ENCODE peak calls at places on chromosomes 3 and 15, in four cellular contexts. R is SK-N-SH, O is stomach, Z is cardiac muscle cell. U is an unnamed sample.

GRCh38 chr3:60737633-60738399 is 513.4 kb downstream of the FHIT start:
- DNase-seq in R (no peak), O (no peak), Z (no peak), U (no peak)

GRCh38 chr3:183324083-183324482 is 71.0 kb downstream of the B3GNT5 start:
- DNase-seq in R (no peak), O (no peak), Z (peak; percentile 38), U (no peak)

GRCh38 chr3:114380233-114380645 is 86.4 kb downstream of the TIGIT start:
- DNase-seq in R (no peak), O (peak; percentile 29), Z (peak; percentile 94), U (no peak)

GRCh38 chr3:70963412-70963811 is 620.1 kb downstream of the FOXP1 start:
- DNase-seq in R (no peak), O (no peak), Z (no peak), U (no peak)

GRCh38 chr15:90322531-90322930 is 29.6 kb upstream of the ZNF774 start:
- DNase-seq in R (no peak), O (no peak), Z (no peak), U (no peak)

GRCh38 chr3:33687406-33688010 is 30.5 kb downstream of the CLASP2 start:
- DNase-seq in R (peak; percentile 20), O (no peak), Z (peak; percentile 41), U (no peak)

GRCh38 chr3:86814918-86815655 is 175.9 kb downstream of the VGLL3 start:
- DNase-seq in R (no peak), O (no peak), Z (peak; percentile 23), U (no peak)

GRCh38 chr3:106379251-106379750 is 510.5 kb upstream of the CBLB start:
- DNase-seq in R (no peak), O (no peak), Z (no peak), U (no peak)

GRCh38 chr3:156160653-156161052 is 40.3 kb downstream of the KCNAB1 start:
- DNase-seq in R (no peak), O (no peak), Z (no peak), U (no peak)

GRCh38 chr15:78149805-78150751 is 916 bp downstream of the IDH3A start:
- DNase-seq in R (no peak), O (no peak), Z (peak; percentile 18), U (no peak)

GRCh38 chr15:40436116-40436891 is 4.4 kb upstream of the BAHD1 start:
- DNase-seq in R (peak; percentile 82), O (no peak), Z (no peak), U (no peak)
- H3K27ac ChIP-seq in R (peak overlapping the region; percentile 28), O (peak overlapping the region; percentile 54), Z (no peak overlapping the region), U (no peak overlapping the region)

GRCh38 chr15:80286055-80286454 is 34.0 kb upstream of the CTXND1 start:
- DNase-seq in R (no peak), O (no peak), Z (no peak), U (no peak)

GRCh38 chr15:80288131-80288530 is 36.1 kb upstream of the CTXND1 start:
- DNase-seq in R (no peak), O (no peak), Z (no peak), U (no peak)

GRCh38 chr15:80289558-80290277 is 37.7 kb upstream of the CTXND1 start:
- DNase-seq in R (no peak), O (no peak), Z (no peak), U (no peak)

DNA sequence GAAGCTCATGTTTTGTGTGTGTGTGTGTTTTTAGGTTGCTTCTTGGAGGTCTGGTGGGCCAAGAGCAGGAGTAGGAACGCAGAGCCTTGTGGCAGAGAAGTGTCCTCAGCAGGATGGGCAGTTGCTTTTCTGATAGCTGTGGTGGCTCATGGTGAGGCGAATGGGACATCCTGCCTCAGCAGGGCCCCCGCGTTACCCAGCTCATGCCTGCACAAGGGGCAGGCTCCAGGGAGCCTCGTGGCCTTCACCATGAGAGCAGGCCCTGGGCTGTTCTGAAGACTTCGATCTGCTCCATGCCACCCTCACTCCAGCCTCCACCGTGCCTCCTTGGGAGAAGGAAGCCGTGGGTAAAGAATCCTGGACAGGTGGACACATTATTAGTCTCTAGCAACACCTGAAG is 33.4 kb upstream of the CTXND1 start:
- DNase-seq in R (no peak), O (no peak), Z (no peak), U (no peak)
- H3K4me3 ChIP-seq in R (no peak overlapping the region), O (no peak overlapping the region), Z (no peak overlapping the region), U (no peak overlapping the region)

DNA sequence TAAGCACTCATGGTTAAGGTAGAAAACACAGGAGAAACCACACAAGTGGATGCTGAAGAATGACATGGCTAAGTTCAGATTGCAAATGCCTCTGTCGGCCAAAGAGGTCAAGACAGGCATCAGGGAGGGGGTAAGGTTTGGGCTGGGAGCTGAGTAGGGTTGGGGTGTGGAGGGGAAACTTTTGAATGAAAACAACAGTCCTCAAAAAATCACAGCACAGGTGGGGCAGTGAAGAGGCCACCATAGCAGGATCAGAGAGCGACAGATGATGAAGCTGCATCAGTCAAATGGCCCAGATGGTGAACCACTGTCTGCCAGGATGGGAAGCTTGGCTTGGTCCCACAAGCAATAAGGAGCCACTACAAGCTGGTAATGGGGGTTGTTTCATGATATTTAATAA is 74.9 kb downstream of the ADCY5 start:
- DNase-seq in R (no peak), O (no peak), Z (no peak), U (no peak)
- H3K4me1 ChIP-seq in R (peaks cover 13% of the 10 kb centered on the region), O (no peaks in the 10 kb centered on the region), Z (peaks cover 71% of the 10 kb centered on the region), U (no peaks in the 10 kb centered on the region)

GRCh38 chr3:56323986-56324420 is 144.3 kb downstream of the ERC2 start:
- DNase-seq in R (no peak), O (no peak), Z (peak; percentile 89), U (no peak)
- H3K27ac ChIP-seq in R (no peak overlapping the region), O (no peak overlapping the region), Z (peak overlapping the region; percentile 84), U (no peak overlapping the region)

GRCh38 chr3:14485981-14486380 is 54.2 kb downstream of the GRIP2 start:
- DNase-seq in R (no peak), O (no peak), Z (no peak), U (no peak)
- H3K4me3 ChIP-seq in R (no peak overlapping the region), O (no peak overlapping the region), Z (no peak overlapping the region), U (no peak overlapping the region)

GRCh38 chr15:95429345-95429744 is 901.2 kb upstream of the NR2F2 start:
- DNase-seq in R (no peak), O (no peak), Z (no peak), U (no peak)
- H3K4me1 ChIP-seq in R (no peaks in the 10 kb centered on the region), O (no peaks in the 10 kb centered on the region), Z (no peaks in the 10 kb centered on the region), U (no peaks in the 10 kb centered on the region)

DNA sequence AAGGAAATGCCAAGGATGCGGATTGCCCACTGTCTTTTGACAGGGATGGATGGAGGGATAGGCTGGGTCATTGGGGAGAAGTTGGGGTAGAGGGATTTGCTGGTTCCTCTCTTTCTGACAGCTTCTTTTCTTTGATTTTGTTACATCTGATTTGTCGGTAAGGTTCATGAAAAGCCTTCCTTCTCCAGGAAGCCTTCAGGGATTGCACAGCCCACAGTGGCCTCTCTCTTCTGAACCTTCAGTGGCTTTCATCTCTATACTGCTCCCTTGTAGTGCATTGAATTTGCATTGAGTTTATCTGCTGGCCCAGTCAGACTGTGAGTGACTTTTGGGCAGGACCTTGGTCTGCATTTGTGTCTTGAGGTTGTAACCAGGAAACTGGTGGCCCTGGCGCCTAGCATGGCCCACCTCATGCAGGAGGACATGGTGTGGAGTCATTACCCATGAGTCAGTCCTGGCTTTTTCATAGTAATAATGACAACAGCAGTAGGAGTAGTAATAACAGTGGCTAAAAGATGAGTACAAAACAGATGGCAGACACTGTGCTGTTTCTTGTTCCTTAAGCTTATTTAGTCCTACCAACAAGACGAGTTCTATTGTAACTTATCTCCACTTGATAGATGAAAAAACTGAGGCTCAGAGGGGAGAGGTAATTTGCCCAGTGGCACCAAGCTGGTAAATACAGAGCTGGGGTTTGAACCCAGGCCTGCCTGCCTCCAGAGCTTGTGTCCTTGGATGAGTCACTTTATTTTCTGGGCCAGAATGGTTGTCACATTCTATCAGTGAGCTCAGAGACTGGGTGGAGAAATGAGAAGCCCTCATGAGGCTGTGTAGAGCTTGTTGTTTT is 28.4 kb downstream of the SMAD6 start:
- DNase-seq in R (no peak), O (no peak), Z (no peak), U (no peak)
- H3K27ac ChIP-seq in R (no peak overlapping the region), O (peak overlapping the region; percentile 65), Z (peak overlapping the region; percentile 86), U (no peak overlapping the region)

DNA sequence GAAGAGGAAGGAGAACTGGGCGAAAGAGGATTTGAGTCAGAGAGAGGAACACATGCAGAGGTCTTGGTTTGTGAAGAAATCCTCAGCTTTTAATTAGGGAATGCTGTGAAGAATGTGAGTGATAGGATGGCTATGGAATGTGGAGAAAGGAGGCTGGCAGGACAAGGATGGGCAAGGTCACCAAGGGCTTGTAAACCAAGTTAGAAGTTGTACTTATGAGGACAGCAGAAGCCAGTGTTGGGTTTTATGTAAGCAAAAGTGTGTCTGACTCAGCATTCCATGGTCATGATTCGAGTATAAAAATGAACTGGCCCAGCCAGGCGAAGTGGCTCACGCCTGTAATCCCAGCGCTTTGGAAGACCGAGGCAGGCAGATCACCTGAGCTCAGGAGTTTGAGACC is 59.9 kb upstream of the IL12A start:
- DNase-seq in R (no peak), O (no peak), Z (peak; percentile 86), U (no peak)
- H3K4me3 ChIP-seq in R (no peak overlapping the region), O (no peak overlapping the region), Z (no peak overlapping the region), U (no peak overlapping the region)

GRCh38 chr3:136187868-136188267 is 8.3 kb downstream of the MSL2 start:
- DNase-seq in R (no peak), O (no peak), Z (no peak), U (no peak)
- H3K4me1 ChIP-seq in R (peaks cover 7% of the 10 kb centered on the region), O (peaks cover 62% of the 10 kb centered on the region), Z (peaks cover 7% of the 10 kb centered on the region), U (no peaks in the 10 kb centered on the region)

U was measured in iPS DF 6.9.